ENCODE peak calls at places on chromosomes 13 and 19, in ten cellular contexts. A is astrocyte; M is suprapubic skin; R is NCI-H1105; I is T follicular helper cell; V is omental fat pad; B is epithelial cell of prostate; J is psoas muscle; E is effector memory CD8-positive, alpha-beta T cell; H is left lobe of liver. Q is an unnamed sample.

GRCh38 chr19:10289836-10290438 is at the start of gene ICAM5:
- DNase-seq in A (no peak), M (no peak), R (peak), I (no peak), V (no peak), B (no peak), J (no peak), E (no peak), H (no peak), Q (no peak)

GRCh38 chr13:95100525-95101121 is 200.6 kb downstream of the ABCC4 start:
- DNase-seq in A (peak), M (no peak), R (no peak), I (no peak), V (no peak), B (peak), J (no peak), E (no peak), H (no peak), Q (no peak)

GRCh38 chr19:45455707-45456499 is 11.9 kb upstream of the FOSB start:
- DNase-seq in A (peak), M (peak), R (no peak), I (no peak), V (peak), B (peak), J (peak), E (peak), H (peak), Q (no peak)

GRCh38 chr13:112102243-112102642 is 35.3 kb downstream of the SOX1 start:
- DNase-seq in A (no peak), M (no peak), R (peak), I (no peak), V (no peak), B (no peak), J (no peak), E (no peak), H (no peak), Q (no peak)

GRCh38 chr19:1151917-1152601 is 22.0 kb downstream of the SBNO2 start:
- DNase-seq in A (no peak), M (no peak), R (no peak), I (no peak), V (no peak), B (no peak), J (peak), E (no peak), H (no peak), Q (no peak)

GRCh38 chr13:110496281-110496680 is 65.2 kb downstream of the RAB20 start:
- DNase-seq in A (no peak), M (no peak), R (no peak), I (no peak), V (no peak), B (no peak), J (no peak), E (no peak), H (no peak), Q (no peak)

GRCh38 chr19:58497634-58498170 is 14.1 kb downstream of the SLC27A5 start:
- DNase-seq in A (no peak), M (no peak), R (no peak), I (no peak), V (no peak), B (no peak), J (no peak), E (no peak), H (peak), Q (no peak)

GRCh38 chr19:46488551-46488950 is 7.1 kb downstream of the PNMA8B start:
- DNase-seq in A (no peak), M (no peak), R (no peak), I (no peak), V (no peak), B (no peak), J (no peak), E (no peak), H (no peak), Q (no peak)

GRCh38 chr19:16386619-16387240 is 62.1 kb downstream of the KLF2 start:
- DNase-seq in A (peak), M (no peak), R (no peak), I (peak), V (no peak), B (no peak), J (no peak), E (peak), H (no peak), Q (peak)

GRCh38 chr19:52600639-52601024 is 30.5 kb downstream of the ZNF701 start:
- DNase-seq in A (no peak), M (peak), R (peak), I (no peak), V (no peak), B (no peak), J (peak), E (no peak), H (peak), Q (no peak)

GRCh38 chr19:47703301-47703700 is 9.9 kb upstream of the EHD2 start:
- DNase-seq in A (no peak), M (no peak), R (no peak), I (no peak), V (no peak), B (no peak), J (no peak), E (no peak), H (no peak), Q (no peak)

GRCh38 chr13:27923794-27924528 is 4.2 kb downstream of the PDX1 start:
- DNase-seq in A (no peak), M (no peak), R (no peak), I (no peak), V (no peak), B (no peak), J (no peak), E (no peak), H (no peak), Q (no peak)

GRCh38 chr19:3184847-3185481 is 766 bp upstream of the NCLN start:
- DNase-seq in A (no peak), M (no peak), R (peak), I (peak), V (peak), B (no peak), J (peak), E (no peak), H (peak), Q (no peak)

GRCh38 chr19:55368701-55369563 is 1.3 kb downstream of the IL11 start:
- DNase-seq in A (peak), M (no peak), R (no peak), I (no peak), V (no peak), B (no peak), J (no peak), E (no peak), H (no peak), Q (no peak)

GRCh38 chr19:18577365-18577914 is 5.8 kb downstream of the UBA52 start:
- DNase-seq in A (no peak), M (no peak), R (no peak), I (no peak), V (no peak), B (no peak), J (no peak), E (no peak), H (no peak), Q (no peak)

GRCh38 chr13:49029570-49029969 is 53.9 kb downstream of the FNDC3A start:
- DNase-seq in A (no peak), M (no peak), R (no peak), I (no peak), V (no peak), B (no peak), J (no peak), E (no peak), H (no peak), Q (no peak)